ENCODE peak calls at places on chromosomes 16 and 17, in four cellular contexts. V is activated CD4-positive, alpha-beta T cell treated with anti-CD3 and anti-CD28 coated beads for 48 hours; W is EL; Q is CD8-positive, alpha-beta T cell. B is an unnamed sample.

GRCh38 chr17:7801582-7801981 is 32.4 kb upstream of the KDM6B start:
- DNase-seq in V (no peak), W (no peak), Q (no peak), B (no peak)

GRCh38 chr16:53183442-53183841 is 128.7 kb downstream of the CHD9 start:
- DNase-seq in V (no peak), W (no peak), Q (no peak), B (no peak)

GRCh38 chr16:25481636-25482035 is 210.1 kb upstream of the HS3ST4 start:
- DNase-seq in V (no peak), W (no peak), Q (no peak), B (no peak)

GRCh38 chr16:9035986-9036385 is 55.5 kb upstream of the HAPSTR1 start:
- DNase-seq in V (no peak), W (no peak), Q (no peak), B (no peak)

GRCh38 chr17:53191878-53192277 is 630.8 kb upstream of the KIF2B start:
- DNase-seq in V (no peak), W (no peak), Q (no peak), B (no peak)

GRCh38 chr17:41894791-41895331 is 23.9 kb downstream of the ACLY start:
- DNase-seq in V (no peak), W (peak; percentile 92), Q (no peak), B (no peak)

GRCh38 chr16:71645450-71645849 is 19.5 kb downstream of the MARVELD3 start:
- DNase-seq in V (peak; percentile 15), W (peak; percentile 33), Q (no peak), B (peak; percentile 36)

GRCh38 chr17:36989173-36989572 is 40.4 kb downstream of the AATF start:
- DNase-seq in V (no peak), W (no peak), Q (no peak), B (no peak)

GRCh38 chr17:36768355-36768754 is 167.0 kb downstream of the MRM1 start:
- DNase-seq in V (no peak), W (no peak), Q (no peak), B (no peak)

GRCh38 chr17:76395980-76396379 is 11.6 kb downstream of the SPHK1 start:
- DNase-seq in V (no peak), W (no peak), Q (no peak), B (no peak)

GRCh38 chr17:32275060-32276042 is 9.7 kb downstream of the RHBDL3 start:
- DNase-seq in V (peak; percentile 45), W (peak; percentile 97), Q (no peak), B (peak; percentile 86)

GRCh38 chr17:45715787-45716186 is 68.3 kb upstream of the CRHR1 start:
- DNase-seq in V (no peak), W (no peak), Q (no peak), B (no peak)

GRCh38 chr16:85724936-85725335 is 26.0 kb downstream of the C16orf74 start:
- DNase-seq in V (no peak), W (no peak), Q (no peak), B (no peak)

GRCh38 chr16:50436271-50436670 is 67.5 kb upstream of the BRD7 start:
- DNase-seq in V (no peak), W (no peak), Q (no peak), B (no peak)

B was measured in erythroblast.